ENCODE peak calls at places on chromosome 19, in seven cellular contexts. V is H1, A is HCT116, L is SK-N-SH, M is GM12878, C is HepG2, X is K562. Z is an unnamed sample.

GRCh38 chr19:35509861-35510625 is 3.4 kb downstream of the DMKN start:
- DNase-seq in V (peak; percentile 98), A (peak; percentile 82), L (peak; percentile 90), M (no peak), C (peak; percentile 75), X (peak; percentile 93), Z (peak; percentile 83)

GRCh38 chr19:343451-343931 is 1.1 kb downstream of the MIER2 start:
- DNase-seq in V (no peak), A (no peak), L (peak; percentile 28), M (no peak), C (no peak), X (no peak), Z (no peak)

GRCh38 chr19:6577410-6578125 is 13.4 kb downstream of the CD70 start:
- DNase-seq in V (no peak), A (no peak), L (no peak), M (peak; percentile 96), C (no peak), X (peak; percentile 44), Z (peak; percentile 43)

GRCh38 chr19:41546386-41546789 is 29.6 kb upstream of the CEACAM21 start:
- DNase-seq in V (no peak), A (no peak), L (no peak), M (no peak), C (no peak), X (no peak), Z (no peak)

GRCh38 chr19:49512970-49513745 is 697 bp downstream of the FCGRT start:
- DNase-seq in V (peak; percentile 81), A (no peak), L (peak; percentile 88), M (no peak), C (peak; percentile 89), X (peak; percentile 72), Z (peak; percentile 42)

GRCh38 chr19:10270180-10270615 is 722 bp upstream of the ICAM1 start:
- DNase-seq in V (peak; percentile 57), A (no peak), L (peak; percentile 39), M (no peak), C (no peak), X (peak; percentile 72), Z (no peak)

GRCh38 chr19:48330012-48330681 is 4.8 kb downstream of the EMP3 start:
- DNase-seq in V (peak; percentile 86), A (no peak), L (peak; percentile 91), M (peak; percentile 65), C (no peak), X (peak; percentile 10), Z (peak; percentile 93)

GRCh38 chr19:33134571-33135041 is 2.7 kb downstream of the WDR88 start:
- DNase-seq in V (peak; percentile 56), A (no peak), L (peak; percentile 44), M (no peak), C (no peak), X (no peak), Z (no peak)

GRCh38 chr19:47786566-47786965 is 8.1 kb downstream of the SELENOW start:
- DNase-seq in V (no peak), A (no peak), L (no peak), M (no peak), C (no peak), X (no peak), Z (no peak)

GRCh38 chr19:48969276-48970138 is 4.4 kb downstream of the FTL start:
- DNase-seq in V (no peak), A (no peak), L (no peak), M (no peak), C (no peak), X (peak; percentile 70), Z (peak; percentile 72)

GRCh38 chr19:56141416-56141992 is 417 bp downstream of the ZNF444 start:
- DNase-seq in V (peak; percentile 60), A (no peak), L (no peak), M (no peak), C (no peak), X (no peak), Z (no peak)

GRCh38 chr19:10514211-10515145 is 2.8 kb downstream of the S1PR5 start:
- DNase-seq in V (peak; percentile 48), A (no peak), L (peak; percentile 74), M (no peak), C (no peak), X (no peak), Z (no peak)

GRCh38 chr19:53883231-53883661 is 1.2 kb downstream of the PRKCG start:
- DNase-seq in V (peak; percentile 70), A (no peak), L (no peak), M (no peak), C (no peak), X (peak; percentile 38), Z (no peak)

GRCh38 chr19:55912916-55913315 is 19.2 kb downstream of the NLRP13 start:
- DNase-seq in V (no peak), A (no peak), L (no peak), M (no peak), C (no peak), X (no peak), Z (no peak)

GRCh38 chr19:33818426-33818825 is 21.8 kb downstream of the KCTD15 start:
- DNase-seq in V (no peak), A (no peak), L (peak; percentile 22), M (no peak), C (no peak), X (no peak), Z (no peak)

GRCh38 chr19:55264531-55264930 is 5.7 kb upstream of the PPP6R1 start:
- DNase-seq in V (no peak), A (no peak), L (no peak), M (no peak), C (no peak), X (no peak), Z (no peak)

GRCh38 chr19:27776020-27776419 is 1436.9 kb downstream of the UQCRFS1 start:
- DNase-seq in V (peak; percentile 58), A (no peak), L (no peak), M (no peak), C (no peak), X (peak; percentile 50), Z (no peak)

GRCh38 chr19:16772841-16773240 is 53.2 kb downstream of the NWD1 start:
- DNase-seq in V (no peak), A (no peak), L (no peak), M (no peak), C (no peak), X (no peak), Z (no peak)

GRCh38 chr19:48644839-48645651 is 942 bp downstream of the CA11 start:
- DNase-seq in V (peak; percentile 81), A (peak; percentile 69), L (peak; percentile 80), M (no peak), C (peak; percentile 53), X (peak; percentile 52), Z (peak; percentile 67)

GRCh38 chr19:6736169-6736916 is 1.0 kb downstream of the GPR108 start:
- DNase-seq in V (peak; percentile 76), A (peak; percentile 81), L (peak; percentile 83), M (peak; percentile 67), C (peak; percentile 81), X (peak; percentile 45), Z (peak; percentile 69)

GRCh38 chr19:7210359-7210758 is 83.9 kb downstream of the INSR start:
- DNase-seq in V (no peak), A (no peak), L (no peak), M (no peak), C (no peak), X (no peak), Z (no peak)

GRCh38 chr19:46718934-46719551 is 2.1 kb upstream of the PRKD2 start:
- DNase-seq in V (no peak), A (no peak), L (no peak), M (peak; percentile 70), C (no peak), X (no peak), Z (no peak)

GRCh38 chr19:10193666-10194499 is 870 bp downstream of the DNMT1 start:
- DNase-seq in V (peak; percentile 80), A (no peak), L (no peak), M (no peak), C (peak; percentile 13), X (peak; percentile 75), Z (no peak)

GRCh38 chr19:51433092-51433491 is 15.7 kb upstream of the SIGLEC10 start:
- DNase-seq in V (no peak), A (no peak), L (no peak), M (no peak), C (no peak), X (no peak), Z (no peak)

DNA sequence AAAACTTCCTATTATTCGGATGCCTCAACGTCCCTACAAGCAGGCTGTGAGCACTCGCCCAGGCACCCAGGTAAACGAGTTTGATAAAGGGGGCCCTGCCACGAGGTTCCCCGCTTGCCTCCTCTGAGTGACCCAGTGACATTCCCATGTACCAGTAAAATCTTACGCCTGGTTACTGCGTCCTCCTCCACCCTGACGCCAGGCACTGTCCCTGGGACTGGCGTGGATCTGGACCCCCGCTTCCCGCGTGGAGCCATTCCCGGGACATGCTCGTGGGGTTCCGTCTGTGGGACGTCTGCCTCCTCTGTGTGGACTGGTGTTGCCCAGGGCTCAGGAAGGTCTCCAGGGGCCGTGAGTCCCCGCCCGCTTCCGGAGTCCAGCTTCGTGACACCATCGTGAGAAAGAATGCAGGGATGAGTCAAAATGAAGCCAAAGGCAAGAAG is 407 bp upstream of the ZNF550 start:
- DNase-seq in V (no peak), A (no peak), L (peak; percentile 30), M (no peak), C (no peak), X (no peak), Z (no peak)
- TF ChIP-seq JUND in V (no peak), A (no peak), L (no peak), M (no peak), C (no peak), X (no peak), Z (no peak)

GRCh38 chr19:39411006-39411831 is 1.2 kb upstream of the PLEKHG2 start:
- DNase-seq in V (peak; percentile 52), A (no peak), L (no peak), M (no peak), C (peak; percentile 88), X (no peak), Z (no peak)
- TF ChIP-seq JUND in V (no peak), A (no peak), L (no peak), M (no peak), C (peak; percentile 7), X (no peak), Z (no peak)

GRCh38 chr19:38251564-38252051 is 4.6 kb downstream of the PPP1R14A start:
- DNase-seq in V (no peak), A (no peak), L (no peak), M (no peak), C (no peak), X (no peak), Z (no peak)
- TF ChIP-seq JUND in V (no peak), A (no peak), L (no peak), M (no peak), C (no peak), X (no peak), Z (no peak)

GRCh38 chr19:45470147-45471081 is 2.6 kb downstream of the FOSB start:
- DNase-seq in V (no peak), A (no peak), L (no peak), M (no peak), C (no peak), X (peak; percentile 61), Z (peak; percentile 26)

GRCh38 chr19:45468803-45469131 is 971 bp downstream of the FOSB start:
- DNase-seq in V (no peak), A (no peak), L (no peak), M (no peak), C (no peak), X (no peak), Z (no peak)

GRCh38 chr19:45469132-45469834 is 1.5 kb downstream of the FOSB start:
- DNase-seq in V (peak; percentile 95), A (peak; percentile 76), L (peak; percentile 92), M (peak; percentile 78), C (peak; percentile 87), X (peak; percentile 94), Z (peak; percentile 77)

GRCh38 chr19:45471116-45471865 is 3.5 kb downstream of the FOSB start:
- DNase-seq in V (no peak), A (no peak), L (no peak), M (no peak), C (no peak), X (no peak), Z (no peak)

GRCh38 chr19:45469835-45470146 is 2.0 kb downstream of the FOSB start:
- DNase-seq in V (no peak), A (no peak), L (peak; percentile 93), M (no peak), C (peak; percentile 85), X (peak; percentile 94), Z (no peak)
- TF ChIP-seq JUND in V (no peak), A (no peak), L (no peak), M (no peak), C (no peak), X (no peak), Z (no peak)

Z was measured in T47D.